ENCODE peak calls at places on chromosomes 13 and 19, in four cellular contexts. A, F, D and W are unnamed samples.
A peak's percentile ranks its signal among the peaks of the same experiment; 100 is the strongest.

GRCh38 chr13:80035096-80035495 is 305.8 kb downstream of the SPRY2 start:
- ATAC-seq in A (no peak), F (no peak), D (no peak), W (no peak)

GRCh38 chr19:17724655-17725054 is 5.4 kb downstream of the MAP1S start:
- ATAC-seq in A (no peak), F (no peak), D (no peak), W (no peak)

GRCh38 chr13:21060827-21061076 is 634 bp downstream of the LATS2 start:
- ATAC-seq in A (no peak), F (no peak), D (no peak), W (no peak)

GRCh38 chr13:40101708-40102359 is 446.4 kb downstream of the COG6 start:
- ATAC-seq in A (no peak), F (no peak), D (no peak), W (no peak)

GRCh38 chr13:111383591-111384440 is 63.4 kb downstream of the TEX29 start:
- ATAC-seq in A (no peak), F (no peak), D (no peak), W (no peak)

GRCh38 chr19:34838753-34839431 is 65.9 kb upstream of the ZNF599 start:
- ATAC-seq in A (peak; percentile 32), F (no peak), D (no peak), W (no peak)

GRCh38 chr19:35204799-35205732 is 23.5 kb downstream of the FAM187B start:
- ATAC-seq in A (peak; percentile 79), F (no peak), D (no peak), W (no peak)

GRCh38 chr13:27359203-27359821 is 65.1 kb upstream of the GTF3A start:
- ATAC-seq in A (peak; percentile 62), F (no peak), D (peak; percentile 77), W (peak; percentile 58)

GRCh38 chr13:27132538-27132937 is 39.1 kb downstream of the USP12 start:
- ATAC-seq in A (no peak), F (no peak), D (no peak), W (no peak)

GRCh38 chr13:25204843-25205242 is 32.8 kb upstream of the AMER2 start:
- ATAC-seq in A (no peak), F (no peak), D (no peak), W (no peak)

GRCh38 chr19:54937926-54938325 is 9.4 kb downstream of the NLRP7 start:
- ATAC-seq in A (no peak), F (no peak), D (no peak), W (no peak)

GRCh38 chr13:37942929-37943328 is 73.4 kb upstream of the TRPC4 start:
- ATAC-seq in A (no peak), F (no peak), D (no peak), W (no peak)

GRCh38 chr13:60370343-60370742 is 26.7 kb upstream of the TDRD3 start:
- ATAC-seq in A (no peak), F (no peak), D (no peak), W (no peak)

GRCh38 chr19:45462174-45462573 is 5.6 kb upstream of the FOSB start:
- ATAC-seq in A (no peak), F (no peak), D (no peak), W (no peak)

GRCh38 chr19:752652-753517 is 2.0 kb downstream of the MISP start:
- ATAC-seq in A (peak; percentile 86), F (peak; percentile 25), D (peak; percentile 57), W (peak; percentile 64)

GRCh38 chr13:36217456-36217855 is 3.1 kb upstream of the SOHLH2 start:
- ATAC-seq in A (no peak), F (no peak), D (no peak), W (no peak)

GRCh38 chr13:111239754-111240670 is 80.4 kb upstream of the TEX29 start:
- ATAC-seq in A (no peak), F (no peak), D (no peak), W (no peak)

GRCh38 chr19:49430678-49431329 is 5.6 kb downstream of the GFY start:
- ATAC-seq in A (no peak), F (no peak), D (no peak), W (no peak)

GRCh38 chr13:31835932-31836331 is 96.6 kb downstream of the RXFP2 start:
- ATAC-seq in A (no peak), F (no peak), D (peak; percentile 60), W (no peak)

GRCh38 chr19:7478843-7479227 is 10.0 kb downstream of the PEX11G start:
- ATAC-seq in A (no peak), F (no peak), D (no peak), W (no peak)

GRCh38 chr19:16654621-16655020 is 5.3 kb downstream of the SMIM7 start:
- ATAC-seq in A (no peak), F (no peak), D (no peak), W (no peak)

GRCh38 chr13:65913173-65913572 is 1317.0 kb downstream of the PCDH9 start:
- ATAC-seq in A (no peak), F (no peak), D (peak; percentile 76), W (peak; percentile 73)

GRCh38 chr13:79663420-79663819 is 182.5 kb downstream of the NDFIP2 start:
- ATAC-seq in A (no peak), F (no peak), D (no peak), W (no peak)

GRCh38 chr13:27374650-27375049 is 49.8 kb upstream of the GTF3A start:
- ATAC-seq in A (peak; percentile 92), F (peak; percentile 78), D (peak; percentile 98), W (peak; percentile 90)

GRCh38 chr19:33402421-33403220 is 29.1 kb downstream of the CEBPG start:
- ATAC-seq in A (no peak), F (no peak), D (no peak), W (no peak)

GRCh38 chr19:38500450-38500849 is 67.0 kb downstream of the RYR1 start:
- ATAC-seq in A (no peak), F (no peak), D (no peak), W (no peak)

GRCh38 chr19:50706387-50706786 is 13.2 kb downstream of the SHANK1 start:
- ATAC-seq in A (no peak), F (no peak), D (no peak), W (no peak)

GRCh38 chr13:107824636-107825035 is 390.7 kb downstream of the LIG4 start:
- ATAC-seq in A (no peak), F (no peak), D (no peak), W (no peak)

GRCh38 chr19:38869160-38869835 is 8.8 kb downstream of the RINL start:
- ATAC-seq in A (peak; percentile 31), F (peak; percentile 30), D (peak; percentile 7), W (no peak)

DNA sequence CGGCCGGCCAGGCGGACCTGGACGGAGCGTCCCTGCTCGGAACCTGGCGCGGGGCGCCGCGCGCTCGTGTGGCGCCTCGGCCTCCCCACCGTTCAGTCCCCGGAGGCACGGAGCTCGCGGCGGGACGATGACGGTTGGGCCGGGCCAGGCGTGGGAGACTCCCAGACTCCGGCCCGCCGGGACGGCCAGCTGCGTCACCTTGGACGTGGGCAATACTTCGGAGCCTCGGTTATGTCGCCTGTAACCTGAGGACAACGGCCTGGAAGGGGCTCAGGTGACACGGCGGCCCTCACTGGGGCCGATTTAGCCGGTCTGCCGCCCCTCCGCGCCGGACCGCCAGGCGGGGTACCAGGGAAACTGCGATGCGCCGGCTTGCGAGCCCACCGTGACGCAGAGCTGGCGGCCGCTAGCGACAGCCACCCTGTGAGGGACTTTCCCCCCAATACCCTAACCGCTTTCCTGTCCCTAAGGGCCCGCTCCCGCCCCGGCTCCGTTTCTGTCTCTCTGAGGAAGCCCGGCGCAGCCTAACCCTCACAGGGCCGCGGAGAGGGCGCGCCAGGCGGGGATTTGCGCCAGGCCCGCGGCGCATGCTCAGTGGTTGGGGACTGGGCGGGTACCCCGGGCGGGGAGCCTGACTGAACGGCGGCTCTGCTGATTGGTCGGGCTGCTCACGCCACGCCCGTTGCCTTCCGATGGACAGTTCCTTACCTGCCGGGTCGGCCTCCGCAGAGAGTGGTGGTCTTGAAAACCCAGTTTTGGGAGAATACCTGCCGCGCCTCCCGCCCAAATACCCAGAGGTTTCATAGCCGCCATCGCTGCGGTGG is 109.5 kb upstream of the DOCK9 start:
- ATAC-seq in A (peak; percentile 96), F (peak; percentile 89), D (peak; percentile 90), W (peak; percentile 92)
- TF ChIP-seq CTCF in A (peak; percentile 35), F (peak; percentile 27), D (peak; percentile 4), W (peak; percentile 48)

GRCh38 chr19:31890230-31890629 is 455.2 kb upstream of the ZNF507 start:
- ATAC-seq in A (no peak), F (no peak), D (no peak), W (no peak)
- H3K9me3 ChIP-seq in A (peaks cover 4% of the 10 kb centered on the region), F (no peaks in the 10 kb centered on the region), D (peaks cover 14% of the 10 kb centered on the region), W (peaks cover 11% of the 10 kb centered on the region)

DNA sequence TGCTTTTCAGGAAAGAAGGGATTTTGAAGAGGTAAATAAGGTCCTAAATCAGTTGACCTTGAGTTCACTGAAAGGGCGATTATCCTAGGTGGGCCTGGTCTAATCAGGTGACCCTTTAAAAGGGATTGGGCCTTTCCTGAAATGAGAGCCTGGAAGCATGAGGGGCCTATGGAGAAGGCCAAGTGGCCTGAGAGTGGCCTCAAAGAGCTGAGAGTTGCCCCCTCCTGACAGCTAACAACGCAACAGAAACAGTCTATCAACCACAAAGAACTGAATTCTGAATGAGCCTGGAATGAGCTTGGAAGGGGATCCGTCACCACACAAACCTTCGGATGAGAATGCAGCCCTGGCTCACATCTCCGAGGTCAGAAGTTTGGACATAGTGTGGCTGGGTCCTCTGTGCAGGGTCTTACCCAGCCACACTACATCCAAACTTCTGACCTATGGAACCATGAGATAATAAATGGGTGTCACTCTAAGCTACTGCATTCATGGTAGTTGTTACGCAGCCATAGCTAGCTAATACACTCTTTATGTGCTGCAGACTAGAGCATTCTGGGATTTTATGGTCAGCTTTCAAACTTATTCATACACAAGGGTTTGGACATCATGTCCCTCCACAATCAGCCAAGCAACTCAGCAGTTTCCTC is 72.0 kb downstream of the GNG7 start:
- ATAC-seq in A (no peak), F (no peak), D (no peak), W (no peak)
- H3K27ac ChIP-seq in A (peak overlapping the region; percentile 71), F (no peak overlapping the region), D (no peak overlapping the region), W (no peak overlapping the region)

GRCh38 chr13:113808058-113808834 is 49.2 kb downstream of the TMEM255B start:
- ATAC-seq in A (no peak), F (no peak), D (no peak), W (no peak)
- TF ChIP-seq CTCF in A (no peak), F (no peak), D (no peak), W (no peak)

DNA sequence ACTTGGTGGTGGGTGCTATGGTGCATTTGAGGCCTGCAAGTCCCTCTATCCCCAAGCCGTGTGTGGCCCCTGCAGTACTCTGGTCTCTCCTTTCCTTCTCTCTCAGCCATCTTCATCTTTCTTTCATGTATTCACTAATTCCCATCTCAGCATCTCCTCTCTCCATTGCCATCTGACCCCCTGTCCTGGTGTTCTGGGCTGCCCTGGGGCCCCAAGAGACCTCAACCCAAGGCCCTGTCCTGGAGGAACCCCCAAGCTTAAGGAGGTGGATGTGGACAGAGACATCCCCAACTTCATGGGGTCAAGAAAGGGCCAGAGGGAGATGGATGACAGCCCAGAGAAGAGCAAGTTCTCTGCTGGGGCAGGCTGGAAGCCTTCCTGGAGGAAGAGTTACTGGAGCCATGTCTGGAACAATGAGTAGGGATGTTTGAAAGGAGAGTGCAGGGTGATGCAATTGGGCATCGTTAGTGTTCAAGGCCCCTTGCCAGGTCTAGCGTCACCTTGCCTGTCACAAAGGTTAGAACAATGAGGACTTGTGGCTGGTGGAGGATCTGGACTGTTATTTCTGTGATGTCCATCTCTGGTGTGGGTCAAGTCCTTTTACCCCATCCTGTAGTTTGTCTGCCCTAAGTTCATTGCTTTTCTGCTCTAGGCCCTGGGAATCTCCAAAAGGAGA is 3.5 kb downstream of the CYP4F3 start:
- ATAC-seq in A (no peak), F (no peak), D (no peak), W (no peak)
- H3K9me3 ChIP-seq in A (no peaks in the 10 kb centered on the region), F (no peaks in the 10 kb centered on the region), D (peaks cover 37% of the 10 kb centered on the region), W (peaks cover 19% of the 10 kb centered on the region)